ENCODE peak calls at places on chromosomes 5 and 9, in eight cellular contexts. Y is PC-9; B is adipocyte; C is CD8-positive, alpha-beta T cell; E is fibroblast of lung; N is OCI-LY7; H is breast epithelium; U is esophagus squamous epithelium. L is an unnamed sample.
A peak's percentile ranks its signal among the peaks of the same experiment; 100 is the strongest.

GRCh38 chr5:140549237-140550144 is 2.0 kb downstream of the EIF4EBP3 start:
- DNase-seq in Y (peak; percentile 61), B (peak; percentile 54), C (no peak), E (peak; percentile 33), N (no peak), H (no peak), U (no peak), L (peak; percentile 32)

GRCh38 chr9:121771851-121772599 is 120.6 kb downstream of the DAB2IP start:
- DNase-seq in Y (no peak), B (no peak), C (no peak), E (peak; percentile 48), N (no peak), H (peak; percentile 34), U (no peak), L (peak; percentile 13)

GRCh38 chr9:84136119-84136868 is 155.7 kb downstream of the RMI1 start:
- DNase-seq in Y (peak; percentile 90), B (peak; percentile 31), C (no peak), E (peak; percentile 48), N (no peak), H (no peak), U (no peak), L (no peak)

GRCh38 chr9:80556631-80557030 is 984.9 kb downstream of the TLE4 start:
- DNase-seq in Y (no peak), B (peak; percentile 84), C (no peak), E (no peak), N (no peak), H (no peak), U (no peak), L (no peak)

GRCh38 chr5:134103397-134103796 is 11.1 kb upstream of the TCF7 start:
- DNase-seq in Y (no peak), B (no peak), C (peak; percentile 64), E (no peak), N (no peak), H (no peak), U (no peak), L (no peak)

GRCh38 chr5:150043657-150044333 is 42.6 kb downstream of the CSF1R start:
- DNase-seq in Y (no peak), B (no peak), C (no peak), E (peak; percentile 74), N (no peak), H (no peak), U (no peak), L (no peak)

GRCh38 chr5:6458833-6459232 is 10.2 kb downstream of the UBE2QL1 start:
- DNase-seq in Y (no peak), B (no peak), C (no peak), E (no peak), N (no peak), H (no peak), U (no peak), L (no peak)

GRCh38 chr5:43010956-43011355 is 29.2 kb downstream of the ANXA2R start:
- DNase-seq in Y (no peak), B (no peak), C (no peak), E (peak; percentile 10), N (no peak), H (no peak), U (no peak), L (no peak)

GRCh38 chr9:77423841-77424240 is 224.3 kb downstream of the GNA14 start:
- DNase-seq in Y (no peak), B (no peak), C (no peak), E (no peak), N (no peak), H (no peak), U (no peak), L (no peak)

GRCh38 chr9:2780846-2781245 is 63.0 kb downstream of the PUM3 start:
- DNase-seq in Y (no peak), B (no peak), C (no peak), E (peak; percentile 45), N (no peak), H (no peak), U (no peak), L (no peak)

GRCh38 chr9:33076031-33076359 is 479 bp downstream of the SMU1 start:
- DNase-seq in Y (no peak), B (peak; percentile 67), C (no peak), E (no peak), N (peak; percentile 7), H (no peak), U (no peak), L (no peak)

GRCh38 chr5:163379298-163380155 is 57.9 kb upstream of the CCNG1 start:
- DNase-seq in Y (peak; percentile 86), B (peak; percentile 73), C (no peak), E (peak; percentile 93), N (no peak), H (no peak), U (no peak), L (no peak)

GRCh38 chr5:179487145-179487544 is 63.2 kb upstream of the RUFY1 start:
- DNase-seq in Y (no peak), B (no peak), C (no peak), E (no peak), N (no peak), H (no peak), U (no peak), L (no peak)

GRCh38 chr9:22010881-22011625 is 1.9 kb upstream of the CDKN2B start:
- DNase-seq in Y (no peak), B (peak; percentile 65), C (no peak), E (no peak), N (peak; percentile 31), H (no peak), U (no peak), L (no peak)

GRCh38 chr9:117247271-117247670 is 167.6 kb downstream of the ASTN2 start:
- DNase-seq in Y (no peak), B (peak; percentile 1), C (no peak), E (no peak), N (peak; percentile 7), H (no peak), U (no peak), L (peak; percentile 16)

GRCh38 chr5:1481266-1481998 is 36.2 kb upstream of the SLC6A3 start:
- DNase-seq in Y (no peak), B (no peak), C (no peak), E (no peak), N (peak; percentile 30), H (no peak), U (no peak), L (peak; percentile 58)

GRCh38 chr9:81686614-81687520 is 2.5 kb downstream of the TLE1 start:
- DNase-seq in Y (peak; percentile 77), B (peak; percentile 95), C (peak; percentile 42), E (peak; percentile 84), N (no peak), H (peak; percentile 86), U (peak; percentile 36), L (peak; percentile 79)

GRCh38 chr5:169164481-169164925 is 136.4 kb downstream of the SLIT3 start:
- DNase-seq in Y (no peak), B (peak; percentile 73), C (no peak), E (peak; percentile 89), N (no peak), H (peak; percentile 61), U (no peak), L (peak; percentile 40)

GRCh38 chr5:61277190-61277589 is 54.9 kb upstream of the ZSWIM6 start:
- DNase-seq in Y (no peak), B (peak; percentile 49), C (no peak), E (peak; percentile 58), N (no peak), H (no peak), U (no peak), L (no peak)
- H3K4me1 ChIP-seq in Y (peaks cover 28% of the 10 kb centered on the region), B (peaks cover 45% of the 10 kb centered on the region), C (peaks cover 4% of the 10 kb centered on the region), E (peaks cover 25% of the 10 kb centered on the region), N (no peaks in the 10 kb centered on the region), H (no peaks in the 10 kb centered on the region), U (peaks cover 19% of the 10 kb centered on the region), L (peaks cover 19% of the 10 kb centered on the region)

GRCh38 chr9:127506117-127506813 is 55.0 kb downstream of the LRSAM1 start:
- DNase-seq in Y (no peak), B (no peak), C (no peak), E (no peak), N (no peak), H (no peak), U (no peak), L (no peak)
- H3K4me1 ChIP-seq in Y (no peaks in the 10 kb centered on the region), B (no peaks in the 10 kb centered on the region), C (no peaks in the 10 kb centered on the region), E (peaks cover 14% of the 10 kb centered on the region), N (no peaks in the 10 kb centered on the region), H (no peaks in the 10 kb centered on the region), U (peaks cover 17% of the 10 kb centered on the region), L (no peaks in the 10 kb centered on the region)

GRCh38 chr9:136011703-136012496 is 50.7 kb upstream of the UBAC1 start:
- DNase-seq in Y (no peak), B (peak; percentile 78), C (no peak), E (peak; percentile 65), N (peak; percentile 18), H (no peak), U (no peak), L (peak; percentile 80)

GRCh38 chr9:136012651-136013050 is 51.5 kb upstream of the UBAC1 start:
- DNase-seq in Y (no peak), B (no peak), C (no peak), E (peak; percentile 55), N (peak; percentile 93), H (no peak), U (no peak), L (peak; percentile 24)

GRCh38 chr9:136013524-136014034 is 52.4 kb upstream of the UBAC1 start:
- DNase-seq in Y (no peak), B (no peak), C (no peak), E (no peak), N (peak; percentile 30), H (no peak), U (no peak), L (peak; percentile 44)

GRCh38 chr9:136014147-136014927 is 53.2 kb upstream of the UBAC1 start:
- DNase-seq in Y (no peak), B (no peak), C (no peak), E (no peak), N (no peak), H (no peak), U (no peak), L (no peak)

DNA sequence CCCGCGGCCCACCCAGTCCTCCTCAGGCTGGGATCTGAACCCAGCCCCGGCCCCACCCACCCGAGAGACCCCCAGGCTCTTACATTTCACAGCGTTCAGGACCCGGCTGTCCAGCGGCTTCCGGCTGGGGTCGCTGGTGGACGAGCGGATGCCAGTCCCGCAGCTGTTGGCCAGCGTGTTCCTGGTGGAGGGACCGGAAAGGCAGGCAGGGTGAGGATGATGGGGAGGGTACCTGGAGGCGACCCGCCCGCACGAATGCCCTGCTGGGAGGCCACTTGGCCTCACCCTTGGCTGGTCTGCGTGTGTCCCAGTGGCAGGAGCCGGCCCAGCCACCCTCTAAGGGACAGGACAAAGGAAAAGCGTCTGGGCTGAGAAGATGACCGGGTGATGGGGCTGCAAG is 51.9 kb upstream of the UBAC1 start:
- DNase-seq in Y (no peak), B (no peak), C (no peak), E (no peak), N (no peak), H (no peak), U (no peak), L (no peak)
- H3K4me1 ChIP-seq in Y (no peaks in the 10 kb centered on the region), B (peaks cover 11% of the 10 kb centered on the region), C (no peaks in the 10 kb centered on the region), E (peaks cover 12% of the 10 kb centered on the region), N (peaks cover 71% of the 10 kb centered on the region), H (no peaks in the 10 kb centered on the region), U (no peaks in the 10 kb centered on the region), L (no peaks in the 10 kb centered on the region)

DNA sequence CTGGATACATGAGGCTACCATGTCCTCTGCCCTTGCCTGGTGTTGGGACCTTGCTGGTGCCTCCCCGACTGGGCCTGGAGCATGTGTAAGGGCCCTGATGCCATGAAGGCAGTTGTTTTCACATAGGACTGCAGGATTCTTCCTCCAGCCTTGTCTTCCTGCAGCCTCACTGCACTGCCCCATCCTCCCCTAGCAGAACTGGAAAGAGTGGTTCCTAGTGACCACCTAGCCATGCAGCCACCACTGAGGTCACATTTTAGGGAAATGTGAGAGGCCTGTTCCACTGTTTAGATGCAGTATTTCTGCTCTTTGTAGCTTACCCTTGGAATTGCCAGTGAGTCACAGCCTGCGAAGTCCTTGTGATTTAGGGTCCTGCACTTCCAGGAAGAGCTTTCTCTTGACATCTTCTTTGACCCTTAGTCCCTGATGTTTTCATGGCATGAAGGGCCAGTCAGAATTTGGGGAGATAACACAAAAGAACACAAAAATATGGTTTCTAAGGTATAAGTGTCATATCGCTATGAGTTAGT is 24.2 kb upstream of the TNFAIP8 start:
- DNase-seq in Y (no peak), B (no peak), C (no peak), E (no peak), N (no peak), H (no peak), U (no peak), L (no peak)
- H3K4me1 ChIP-seq in Y (no peaks in the 10 kb centered on the region), B (peaks cover 29% of the 10 kb centered on the region), C (peaks cover 98% of the 10 kb centered on the region), E (peaks cover 2% of the 10 kb centered on the region), N (peaks cover 77% of the 10 kb centered on the region), H (peaks cover 3% of the 10 kb centered on the region), U (peaks cover 29% of the 10 kb centered on the region), L (peaks cover 18% of the 10 kb centered on the region)